ENCODE peak calls at places on chromosomes 4 and X, in six cellular contexts. H is adrenal gland, W is right lobe of liver, E is sigmoid colon, A is heart left ventricle, U is body of pancreas. P is an unnamed sample.

GRCh38 chrX:56813318-56813837 is 84.3 kb downstream of the NBDY start:
- DNase-seq in W (no peak), H (peak; percentile 50), E (no peak), A (no peak), U (no peak), P (no peak)

GRCh38 chr4:135184715-135185114 is 983.1 kb upstream of the PABPC4L start:
- DNase-seq in A (no peak), H (no peak), E (no peak), W (no peak), U (no peak), P (no peak)

GRCh38 chr4:173418636-173419035 is 19.7 kb upstream of the SCRG1 start:
- DNase-seq in A (no peak), U (no peak), E (no peak), W (no peak), H (no peak), P (no peak)

GRCh38 chrX:149618871-149619270 is 12.7 kb downstream of the TMEM185A start:
- DNase-seq in H (no peak), A (no peak), W (no peak), E (no peak), U (no peak), P (no peak)

GRCh38 chr4:40121515-40121914 is 64.9 kb downstream of the N4BP2 start:
- DNase-seq in A (no peak), H (no peak), E (no peak), W (no peak), U (no peak), P (no peak)

GRCh38 chr4:52932586-52933482 is 70.7 kb downstream of the RASL11B start:
- DNase-seq in H (no peak), E (no peak), A (no peak), U (no peak), W (no peak), P (no peak)

GRCh38 chr4:121096629-121097028 is 24.3 kb upstream of the NDNF start:
- DNase-seq in E (no peak), W (no peak), H (no peak), U (no peak), A (no peak), P (no peak)

GRCh38 chr4:187183351-187183750 is 459.7 kb upstream of the FAT1 start:
- DNase-seq in U (no peak), W (no peak), H (no peak), A (no peak), E (no peak), P (no peak)

GRCh38 chrX:33062016-33062415 is 149.3 kb downstream of the DMD start:
- DNase-seq in W (no peak), E (no peak), U (no peak), A (no peak), H (no peak), P (no peak)

GRCh38 chrX:75781618-75782017 is 3.4 kb downstream of the MAGEE2 start:
- DNase-seq in A (peak; percentile 35), W (no peak), E (no peak), U (no peak), H (no peak), P (no peak)

GRCh38 chr4:53365121-53365485 is 758 bp downstream of the SCFD2 start:
- DNase-seq in U (no peak), H (no peak), W (no peak), A (no peak), E (no peak), P (no peak)

GRCh38 chr4:185039508-185040273 is 21.4 kb downstream of the HELT start:
- DNase-seq in A (peak; percentile 40), E (peak; percentile 71), W (peak; percentile 60), H (peak; percentile 68), U (peak; percentile 52), P (peak; percentile 55)

GRCh38 chr4:73707918-73708577 is 32.3 kb upstream of the CXCL8 start:
- DNase-seq in A (peak; percentile 65), H (peak; percentile 74), W (no peak), U (peak; percentile 38), E (peak; percentile 73), P (peak; percentile 68)

GRCh38 chr4:173218411-173219125 is 50.0 kb downstream of the GALNT7 start:
- DNase-seq in H (no peak), A (no peak), U (no peak), W (no peak), E (no peak), P (no peak)

GRCh38 chr4:55075823-55076418 is 49.5 kb downstream of the KDR start:
- DNase-seq in E (no peak), H (no peak), A (no peak), W (no peak), U (no peak), P (no peak)

GRCh38 chr4:183599690-183600089 is 59.3 kb downstream of the RWDD4 start:
- DNase-seq in E (no peak), U (no peak), H (no peak), W (no peak), A (no peak), P (no peak)

GRCh38 chrX:75784689-75785491 is at the start of gene MAGEE2:
- DNase-seq in E (no peak), U (peak; percentile 13), A (no peak), H (no peak), W (no peak), P (no peak)

GRCh38 chrX:107565005-107565404 is 63.3 kb upstream of the PRPS1 start:
- DNase-seq in E (no peak), U (no peak), A (no peak), W (no peak), H (no peak), P (no peak)

GRCh38 chr4:114108869-114109268 is 129.4 kb upstream of the ARSJ start:
- DNase-seq in A (no peak), U (no peak), W (no peak), E (no peak), H (no peak), P (no peak)

GRCh38 chr4:138861130-138861529 is 154.5 kb upstream of the NOCT start:
- DNase-seq in H (no peak), E (no peak), W (no peak), U (no peak), A (no peak), P (no peak)

GRCh38 chrX:153539171-153539978 is 21.9 kb downstream of the ATP2B3 start:
- DNase-seq in E (peak; percentile 81), W (peak; percentile 71), H (peak; percentile 84), A (peak; percentile 73), U (peak; percentile 67), P (peak; percentile 62)

GRCh38 chrX:13029341-13029740 is 15.1 kb downstream of the FAM9C start:
- DNase-seq in E (no peak), W (peak; percentile 56), U (peak; percentile 46), H (peak; percentile 57), A (peak; percentile 79), P (peak; percentile 54)

DNA sequence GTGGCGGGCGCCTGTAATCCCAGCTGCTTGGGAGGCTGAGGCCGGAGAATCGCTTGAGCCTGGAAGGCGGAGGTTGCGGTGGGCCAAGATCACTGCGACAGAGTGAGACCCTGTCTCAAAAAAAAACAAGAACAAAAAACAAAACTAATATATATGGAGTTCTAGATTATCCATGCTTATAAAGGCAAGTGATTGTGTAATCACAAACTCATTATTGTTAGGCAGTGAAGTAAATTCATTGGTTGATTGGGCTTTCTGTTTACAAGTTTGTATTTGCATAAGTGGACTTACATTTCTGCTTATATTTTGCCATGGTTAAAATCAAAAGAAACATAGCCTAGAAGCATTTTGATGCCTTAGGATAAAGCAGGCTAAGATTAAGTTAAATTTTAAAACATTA is 2.5 kb upstream of the UBE2D3 start:
- DNase-seq in W (no peak), H (no peak), U (no peak), E (no peak), A (no peak), P (no peak)
- TF ChIP-seq POLR2A in W (no peak), H (no peak), U (no peak), E (no peak), A (no peak), P (no peak)

GRCh38 chrX:140439455-140439854 is 65.4 kb downstream of the SOX3 start:
- DNase-seq in E (no peak), H (no peak), A (no peak), U (peak; percentile 10), W (no peak), P (no peak)
- H3K4me3 ChIP-seq in E (peak overlapping the region; percentile 28), H (no peak overlapping the region), A (no peak overlapping the region), U (no peak overlapping the region), W (no peak overlapping the region), P (no peak overlapping the region)

GRCh38 chr4:2595436-2595835 is 59.0 kb downstream of the FAM193A start:
- DNase-seq in E (no peak), H (no peak), U (no peak), A (no peak), W (no peak), P (no peak)

GRCh38 chr4:2593003-2593402 is 56.6 kb downstream of the FAM193A start:
- DNase-seq in H (no peak), U (no peak), A (no peak), E (no peak), W (no peak), P (no peak)

GRCh38 chr4:2598661-2599654 is 62.5 kb downstream of the FAM193A start:
- DNase-seq in A (peak; percentile 35), U (no peak), W (no peak), E (no peak), H (peak; percentile 16), P (no peak)

GRCh38 chr4:2592572-2592971 is 56.1 kb downstream of the FAM193A start:
- DNase-seq in W (no peak), U (no peak), A (no peak), E (no peak), H (peak; percentile 21), P (peak; percentile 5)

GRCh38 chr4:2596153-2596552 is 59.7 kb downstream of the FAM193A start:
- DNase-seq in W (no peak), A (no peak), H (no peak), U (no peak), E (no peak), P (no peak)
- H3K4me1 ChIP-seq in W (no peaks in the 10 kb centered on the region), A (peaks cover 27% of the 10 kb centered on the region), H (peaks cover 40% of the 10 kb centered on the region), U (peaks cover 43% of the 10 kb centered on the region), E (peaks cover 66% of the 10 kb centered on the region), P (peaks cover 16% of the 10 kb centered on the region)

GRCh38 chr4:83486457-83487129 is 1.7 kb upstream of the ABRAXAS1 start:
- DNase-seq in E (no peak), W (no peak), U (no peak), H (no peak), A (no peak), P (no peak)

GRCh38 chr4:83489711-83490326 is 4.9 kb upstream of the ABRAXAS1 start:
- DNase-seq in A (no peak), W (no peak), U (no peak), H (no peak), E (no peak), P (no peak)

DNA sequence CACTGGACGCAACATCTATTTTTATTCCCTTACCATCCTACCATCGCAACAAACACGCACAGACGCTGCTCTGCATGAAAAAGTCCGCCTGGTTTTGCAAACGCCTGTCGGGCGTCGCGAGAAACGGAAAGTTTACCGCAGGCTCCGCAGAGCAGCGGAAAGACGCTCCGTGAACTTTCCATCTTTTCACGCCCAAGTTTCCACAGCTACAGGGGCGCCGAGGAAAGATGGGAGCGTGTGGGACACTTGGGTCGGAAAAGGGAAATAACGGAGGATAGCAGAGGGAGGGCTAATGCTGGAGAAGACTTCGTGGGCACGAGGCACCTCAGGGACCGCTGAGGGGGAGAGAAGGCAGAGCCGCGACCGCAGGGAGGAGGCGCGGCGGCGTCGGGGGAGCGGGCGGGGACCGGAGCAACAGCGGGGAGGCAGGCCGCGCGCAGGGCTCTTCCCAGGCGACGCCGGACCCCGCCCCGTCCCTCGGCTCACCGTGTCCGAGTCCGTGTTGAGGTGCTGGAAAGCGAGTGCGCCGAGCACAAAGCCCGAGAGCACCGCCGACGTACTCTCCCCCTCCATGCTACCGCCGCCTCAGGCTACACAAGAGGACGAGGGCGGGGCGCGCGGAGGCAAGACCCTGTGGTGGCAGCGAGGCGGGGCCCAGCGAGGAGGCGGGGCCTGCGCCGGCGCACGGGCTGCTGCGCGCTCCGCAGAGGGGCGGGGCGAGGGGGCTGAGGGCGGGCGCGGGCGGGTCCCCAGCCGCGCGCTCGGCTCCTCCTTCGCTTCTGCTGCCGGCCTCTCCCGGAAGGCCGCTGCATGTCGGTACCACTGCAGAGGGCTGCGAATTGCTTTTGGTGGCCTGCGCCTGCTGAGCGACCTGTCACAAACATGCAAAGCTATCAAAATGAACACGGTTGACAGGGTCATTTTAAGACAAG is at the start of gene ABRAXAS1:
- DNase-seq in A (peak; percentile 96), H (peak; percentile 93), U (peak; percentile 92), W (peak; percentile 94), E (peak; percentile 97), P (peak; percentile 94)
- TF ChIP-seq POLR2A in A (peak; percentile 76), H (peak; percentile 49), U (peak; percentile 74), W (peak; percentile 80), E (peak; percentile 35), P (peak; percentile 94)

P was measured in uterus.